ENCODE peak calls at places on chromosomes 1 and 21, in seven cellular contexts. H, M, P, W, Y, U and B are unnamed samples.
A peak's percentile ranks its signal among the peaks of the same experiment; 100 is the strongest.

GRCh38 chr1:217569021-217569420 is 61.9 kb downstream of the GPATCH2 start:
- DNase-seq in M (no peak), W (no peak), H (no peak), P (no peak), Y (no peak), U (no peak), B (no peak)

GRCh38 chr1:228098323-228098931 is 4.7 kb downstream of the C1orf35 start:
- DNase-seq in Y (peak; percentile 5), H (no peak), P (no peak), W (no peak), M (no peak), U (peak; percentile 40), B (no peak)

GRCh38 chr1:221431068-221431651 is 310.7 kb downstream of the DUSP10 start:
- DNase-seq in H (no peak), Y (no peak), W (no peak), M (no peak), P (no peak), U (no peak), B (no peak)

GRCh38 chr1:10415211-10415930 is 14.9 kb upstream of the CENPS start:
- DNase-seq in P (no peak), H (no peak), M (peak; percentile 12), U (peak; percentile 48), W (no peak), Y (no peak), B (no peak)

GRCh38 chr1:47875831-47876586 is 121.2 kb downstream of the TRABD2B start:
- DNase-seq in M (no peak), W (no peak), Y (no peak), P (no peak), H (no peak), U (no peak), B (no peak)

GRCh38 chr1:202349263-202349928 is 897 bp downstream of the PPP1R12B start:
- DNase-seq in Y (no peak), W (no peak), U (no peak), M (no peak), P (peak; percentile 59), H (no peak), B (no peak)

GRCh38 chr1:33338495-33339211 is 17.8 kb upstream of the A3GALT2 start:
- DNase-seq in Y (no peak), H (no peak), U (peak; percentile 70), W (no peak), M (no peak), P (peak; percentile 89), B (no peak)

GRCh38 chr1:68232354-68233148 is at the start of gene WLS:
- DNase-seq in Y (no peak), U (peak; percentile 82), P (peak; percentile 46), M (peak; percentile 67), H (no peak), W (no peak), B (peak; percentile 79)

GRCh38 chr1:233238884-233239432 is 56.6 kb downstream of the PCNX2 start:
- DNase-seq in Y (no peak), M (no peak), U (no peak), H (no peak), W (no peak), P (no peak), B (no peak)

GRCh38 chr1:200247513-200247912 is 162.3 kb downstream of the ZNF281 start:
- DNase-seq in H (no peak), U (no peak), Y (no peak), M (no peak), W (no peak), P (no peak), B (no peak)

GRCh38 chr1:29686012-29686930 is 449.9 kb downstream of the PTPRU start:
- DNase-seq in Y (no peak), H (no peak), P (no peak), W (no peak), U (peak; percentile 30), M (no peak), B (peak; percentile 23)

GRCh38 chr1:41167688-41168087 is 74.4 kb downstream of the SCMH1 start:
- DNase-seq in M (no peak), U (no peak), H (no peak), W (no peak), P (no peak), Y (no peak), B (no peak)

GRCh38 chr1:201022824-201023516 is 544 bp downstream of the KIF21B start:
- DNase-seq in H (peak; percentile 25), P (no peak), Y (no peak), U (no peak), W (no peak), M (peak; percentile 33), B (no peak)

GRCh38 chr21:36481639-36482038 is 1.7 kb upstream of the CLDN14 start:
- DNase-seq in P (no peak), W (no peak), U (no peak), H (no peak), M (no peak), Y (no peak), B (no peak)

GRCh38 chr1:53373246-53373645 is 45.4 kb upstream of the LRP8 start:
- DNase-seq in Y (no peak), P (no peak), H (no peak), U (peak; percentile 13), M (no peak), W (no peak), B (no peak)

GRCh38 chr21:42653492-42654061 is at the start of gene PDE9A:
- DNase-seq in M (peak; percentile 69), P (no peak), H (no peak), W (no peak), U (peak; percentile 58), Y (no peak), B (no peak)

GRCh38 chr1:151946366-151946764 is 37.1 kb upstream of the THEM4 start:
- DNase-seq in U (no peak), Y (no peak), H (no peak), M (no peak), W (no peak), P (no peak), B (no peak)

GRCh38 chr1:26156285-26157038 is 2.4 kb upstream of the FAM110D start:
- DNase-seq in M (peak; percentile 61), P (no peak), U (peak; percentile 48), Y (no peak), H (no peak), W (no peak), B (no peak)

GRCh38 chr1:67978988-67979516 is 71.4 kb downstream of the DIRAS3 start:
- DNase-seq in M (no peak), H (no peak), P (no peak), U (no peak), Y (no peak), W (no peak), B (no peak)

GRCh38 chr1:29245876-29246275 is 9.6 kb downstream of the PTPRU start:
- DNase-seq in M (no peak), W (no peak), Y (no peak), P (peak; percentile 59), U (no peak), H (no peak), B (peak; percentile 82)

GRCh38 chr1:61851849-61852692 is 109.8 kb downstream of the PATJ start:
- DNase-seq in W (no peak), Y (peak; percentile 36), M (peak; percentile 19), H (no peak), P (peak; percentile 80), U (no peak), B (peak; percentile 26)

GRCh38 chr1:212207822-212208520 is 77.2 kb upstream of the PPP2R5A start:
- DNase-seq in M (no peak), W (no peak), H (no peak), U (no peak), Y (no peak), P (no peak), B (no peak)

GRCh38 chr1:155321577-155322497 is 1.1 kb downstream of the RUSC1 start:
- DNase-seq in H (no peak), M (peak; percentile 28), P (peak; percentile 67), W (no peak), Y (no peak), U (peak; percentile 47), B (no peak)

GRCh38 chr1:7223334-7224080 is 438.3 kb downstream of the CAMTA1 start:
- DNase-seq in H (no peak), Y (no peak), P (no peak), W (no peak), U (no peak), M (no peak), B (no peak)

GRCh38 chr1:44270666-44271628 is 57.7 kb downstream of the DMAP1 start:
- DNase-seq in P (peak; percentile 37), Y (no peak), W (no peak), M (no peak), H (no peak), U (peak; percentile 58), B (no peak)

GRCh38 chr1:228308628-228309547 is 97.7 kb downstream of the TRIM11 start:
- DNase-seq in Y (no peak), P (no peak), M (no peak), U (peak; percentile 27), W (no peak), H (no peak), B (peak; percentile 16)

GRCh38 chr1:161013104-161013590 is 7.8 kb downstream of the F11R start:
- DNase-seq in H (no peak), P (no peak), W (no peak), U (no peak), Y (no peak), M (no peak), B (no peak)

GRCh38 chr1:232012773-232013386 is 386.3 kb downstream of the DISC1 start:
- DNase-seq in Y (no peak), M (no peak), U (peak; percentile 65), W (no peak), P (peak; percentile 12), H (no peak), B (no peak)

GRCh38 chr1:54596756-54597155 is 26.6 kb downstream of the FAM151A start:
- DNase-seq in P (no peak), W (no peak), Y (no peak), H (no peak), U (no peak), M (no peak), B (no peak)

GRCh38 chr1:174871886-174872285 is 127.9 kb upstream of the CACYBP start:
- DNase-seq in Y (no peak), P (no peak), H (no peak), U (no peak), M (no peak), W (no peak), B (no peak)

GRCh38 chr21:38956791-38957571 is 151.3 kb downstream of the ETS2 start:
- DNase-seq in M (no peak), U (no peak), Y (no peak), H (no peak), W (no peak), P (no peak), B (no peak)

GRCh38 chr1:212179394-212180076 is 105.7 kb upstream of the PPP2R5A start:
- DNase-seq in W (no peak), M (no peak), Y (no peak), H (no peak), U (no peak), P (no peak), B (no peak)

GRCh38 chr21:35336534-35336933 is 287.4 kb upstream of the RUNX1 start:
- DNase-seq in U (no peak), P (no peak), M (no peak), H (no peak), W (no peak), Y (no peak), B (no peak)

GRCh38 chr1:23452011-23452411 is 27.5 kb upstream of the TCEA3 start:
- DNase-seq in Y (no peak), P (no peak), H (peak; percentile 7), U (peak; percentile 85), M (no peak), W (peak; percentile 17), B (no peak)